ENCODE peak calls at places on chromosomes 5 and 9, in five cellular contexts. I is fibroblast of pulmonary artery, X is Peyer's patch, P is WERI-Rb-1, N is left ventricle myocardium inferior. H is an unnamed sample.
A peak's percentile ranks its signal among the peaks of the same experiment; 100 is the strongest.

GRCh38 chr5:139964266-139964993 is 78.7 kb downstream of the NRG2 start:
- DNase-seq in N (no peak), X (no peak), P (no peak), I (no peak), H (no peak)

GRCh38 chr5:27403248-27403882 is 365.0 kb upstream of the CDH9 start:
- DNase-seq in X (no peak), N (no peak), I (peak; percentile 57), P (no peak), H (no peak)

GRCh38 chr5:178206166-178207101 is 2.1 kb downstream of the HNRNPAB start:
- DNase-seq in I (no peak), P (no peak), X (no peak), N (no peak), H (no peak)

GRCh38 chr9:122382901-122383850 is 12.4 kb downstream of the PTGS1 start:
- DNase-seq in P (no peak), I (peak; percentile 86), N (no peak), X (no peak), H (no peak)

GRCh38 chr5:141845371-141845821 is 32.8 kb downstream of the PCDH1 start:
- DNase-seq in I (no peak), P (peak; percentile 81), X (no peak), N (no peak), H (no peak)

GRCh38 chr5:41637424-41637823 is 127.0 kb upstream of the PLCXD3 start:
- DNase-seq in X (no peak), I (no peak), N (no peak), P (no peak), H (no peak)

GRCh38 chr5:56917534-56917933 is 8.1 kb downstream of the SETD9 start:
- DNase-seq in N (peak; percentile 28), X (no peak), P (no peak), I (no peak), H (no peak)

GRCh38 chr9:22244141-22245011 is 202.2 kb upstream of the DMRTA1 start:
- DNase-seq in I (peak; percentile 81), N (no peak), P (peak; percentile 63), X (no peak), H (peak; percentile 45)

GRCh38 chr5:55691265-55692105 is 20.6 kb downstream of the SLC38A9 start:
- DNase-seq in N (no peak), I (peak; percentile 79), X (no peak), P (no peak), H (no peak)

GRCh38 chr9:94824913-94825619 is 98.6 kb downstream of the AOPEP start:
- DNase-seq in I (no peak), X (no peak), N (no peak), P (no peak), H (no peak)

GRCh38 chr5:147643142-147643541 is 133.3 kb upstream of the DPYSL3 start:
- DNase-seq in X (no peak), I (no peak), P (no peak), N (no peak), H (no peak)

DNA sequence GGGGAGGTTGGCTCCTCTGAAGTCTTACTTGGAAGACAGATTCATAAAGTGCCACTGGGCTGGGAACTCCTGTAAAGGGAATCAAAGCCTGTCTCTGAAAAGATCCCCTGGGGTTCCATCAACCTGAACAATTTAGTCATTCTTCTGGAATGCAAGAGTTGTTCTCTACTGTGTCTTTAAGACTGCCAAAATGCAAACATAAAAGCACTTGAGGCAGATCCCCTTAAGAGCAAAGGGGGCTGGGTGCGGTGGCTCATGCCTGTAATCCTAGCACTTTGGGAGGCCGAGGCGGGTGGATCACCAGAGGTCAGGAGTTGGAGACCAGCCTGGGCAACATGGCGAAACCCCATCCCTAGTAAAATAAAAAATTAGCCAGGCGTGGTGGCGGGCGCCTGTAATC is 16.7 kb downstream of the CDKN2AIPNL start:
- DNase-seq in P (no peak), X (no peak), I (no peak), N (no peak), H (no peak)
- TF ChIP-seq CTCF in P (no peak), X (no peak), I (no peak), N (no peak), H (no peak)

GRCh38 chr5:59528226-59528862 is 365.2 kb downstream of the PDE4D start:
- DNase-seq in N (no peak), I (no peak), P (no peak), X (no peak), H (no peak)

GRCh38 chr5:59529286-59529685 is 364.2 kb downstream of the PDE4D start:
- DNase-seq in N (no peak), X (no peak), P (no peak), I (no peak), H (no peak)

GRCh38 chr5:59522201-59522831 is 371.2 kb downstream of the PDE4D start:
- DNase-seq in I (no peak), P (no peak), N (no peak), X (no peak), H (no peak)

GRCh38 chr5:59525310-59525709 is 368.2 kb downstream of the PDE4D start:
- DNase-seq in N (no peak), P (no peak), X (no peak), I (no peak), H (no peak)

DNA sequence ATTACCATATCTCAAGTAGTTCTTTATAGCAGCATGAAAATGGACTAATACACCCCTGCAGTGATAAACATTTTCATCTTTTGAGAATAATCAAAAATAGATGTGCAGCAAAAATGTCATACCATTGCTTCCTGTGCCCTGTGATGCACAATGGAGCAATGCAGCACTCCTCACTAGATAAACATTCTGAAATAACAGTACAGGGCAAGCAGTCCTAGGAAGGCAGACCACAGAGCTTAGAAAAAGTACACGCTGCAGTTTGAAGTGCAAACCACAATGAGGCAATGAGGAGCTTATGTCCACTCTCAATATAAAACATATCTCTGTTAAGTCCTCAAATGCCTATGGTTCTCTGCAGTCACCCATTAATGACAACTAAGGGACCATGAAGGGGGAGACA is 367.6 kb downstream of the PDE4D start:
- DNase-seq in X (no peak), I (peak; percentile 62), P (no peak), N (no peak), H (no peak)
- TF ChIP-seq CTCF in X (no peak), I (peak; percentile 4), P (no peak), N (no peak), H (no peak)

DNA sequence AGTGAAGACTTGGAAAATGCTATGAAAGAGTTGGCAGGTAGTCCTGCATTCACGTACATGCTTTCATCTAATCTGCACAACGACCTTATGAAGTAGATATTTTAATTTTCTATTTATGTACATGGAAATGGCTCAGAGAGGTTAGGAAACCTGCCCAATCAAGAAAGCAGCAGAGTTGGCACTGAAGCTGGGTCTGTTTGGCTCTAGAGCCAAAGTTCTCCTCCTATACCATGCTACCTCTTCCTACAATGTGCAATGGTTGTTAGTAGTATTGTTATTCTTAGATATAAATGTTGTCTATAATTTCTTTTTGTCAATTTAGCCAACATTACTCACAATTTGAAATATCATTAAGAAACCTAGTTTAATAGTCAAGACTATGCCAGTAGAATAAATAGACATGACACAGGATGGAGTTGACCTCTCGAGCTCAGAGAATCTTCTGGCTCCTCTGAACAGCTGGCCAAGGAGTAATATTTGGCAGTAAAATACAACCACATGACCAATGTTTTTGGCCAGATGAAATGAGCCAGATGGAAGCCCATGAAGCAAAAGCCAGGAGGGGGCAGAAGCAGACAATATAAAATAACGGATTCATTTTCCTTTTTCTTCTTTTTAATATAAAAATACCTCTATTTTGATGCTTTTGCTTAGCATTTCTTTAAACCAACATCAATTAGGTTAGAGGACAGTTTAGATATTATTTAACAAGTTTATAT is 542.3 kb downstream of the PDE4D start:
- DNase-seq in X (no peak), I (peak; percentile 70), N (no peak), P (no peak), H (no peak)
- TF ChIP-seq CTCF in X (no peak), I (peak; percentile 39), N (peak; percentile 41), P (no peak), H (no peak)

GRCh38 chr5:122153230-122153629 is 23.9 kb downstream of the ZNF474 start:
- DNase-seq in I (peak; percentile 52), P (no peak), X (no peak), N (no peak), H (no peak)

GRCh38 chr5:122154910-122155309 is 25.6 kb downstream of the ZNF474 start:
- DNase-seq in I (peak; percentile 62), P (no peak), N (no peak), X (no peak), H (no peak)

GRCh38 chr5:122153774-122154173 is 24.4 kb downstream of the ZNF474 start:
- DNase-seq in P (peak; percentile 22), N (no peak), I (no peak), X (no peak), H (no peak)

GRCh38 chr5:122154491-122154890 is 25.1 kb downstream of the ZNF474 start:
- DNase-seq in N (no peak), I (no peak), X (no peak), P (no peak), H (no peak)

DNA sequence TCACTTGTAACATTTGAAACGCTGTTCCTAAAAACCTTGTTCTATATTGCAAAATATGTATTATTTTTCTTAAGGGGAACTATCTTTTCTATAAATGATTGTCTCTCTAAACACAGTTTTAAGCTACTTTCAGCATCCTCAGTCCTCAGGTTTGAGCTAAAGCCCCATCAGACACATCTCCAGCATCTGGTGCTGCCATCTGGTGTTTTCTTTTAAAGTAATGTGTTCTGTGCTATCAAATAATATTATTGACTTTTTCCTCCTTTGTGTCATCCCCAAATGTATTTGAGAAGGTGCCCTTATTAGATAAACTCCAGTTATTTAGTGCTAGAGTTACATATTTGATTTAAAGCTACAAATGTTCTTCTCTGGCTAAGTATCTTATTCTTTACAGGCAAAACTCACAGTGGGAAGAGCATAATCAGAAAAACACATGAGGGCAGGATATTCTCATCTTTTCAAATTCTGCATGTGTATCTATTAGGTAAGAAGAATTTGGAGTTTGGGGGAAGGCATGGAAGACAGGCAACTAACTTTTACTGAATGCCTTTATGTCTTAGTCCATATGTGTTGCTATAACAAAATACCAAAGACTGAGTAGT is 27.5 kb downstream of the ZNF474 start:
- DNase-seq in I (peak; percentile 73), X (no peak), P (peak; percentile 38), N (no peak), H (no peak)
- TF ChIP-seq CTCF in I (peak; percentile 59), X (no peak), P (no peak), N (peak; percentile 33), H (peak; percentile 35)

DNA sequence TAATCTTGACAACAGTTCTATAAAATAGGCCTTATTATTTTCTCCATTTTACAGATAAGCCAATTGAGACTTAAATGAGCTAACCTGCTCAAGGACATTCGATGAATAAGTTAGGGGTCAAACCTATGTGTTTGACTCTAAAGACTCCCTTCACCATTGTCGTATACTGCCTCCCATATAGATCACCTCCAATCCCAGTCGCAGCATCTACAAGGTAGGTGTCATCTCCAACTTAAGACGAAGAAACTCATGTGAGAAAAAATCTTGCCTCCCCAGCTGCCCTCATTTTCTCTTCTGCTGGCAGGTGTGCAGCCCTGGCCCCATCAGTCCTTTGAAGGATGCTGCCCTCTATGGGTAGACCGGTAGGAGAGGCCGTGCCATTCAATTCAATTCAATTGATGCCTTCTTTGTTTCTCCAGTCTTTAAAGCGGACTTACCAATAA is 75.2 kb upstream of the SMARCA2 start:
- DNase-seq in X (no peak), I (no peak), N (no peak), P (peak; percentile 51), H (peak; percentile 18)
- TF ChIP-seq CTCF in X (peak; percentile 61), I (peak; percentile 50), N (peak; percentile 68), P (peak; percentile 79), H (peak; percentile 67)

H was measured in nephron progenitor cell.